ENCODE peak calls at places on chromosome 12, in six cellular contexts. One of them, this sample, is unnamed.

GRCh38 chr12:49662998-49663843 is 39.9 kb downstream of the PRPF40B start:
- DNase-seq in Panc1: peak; percentile 13
- DNase-seq in activated naive CD8-positive, alpha-beta T cell treated with anti-CD3 and anti-CD28 coated beads for 36 hours: peak; percentile 72
- DNase-seq in T follicular helper cell: peak; percentile 72
- DNase-seq in NCI-H1417: peak; percentile 39
- DNase-seq in CD8-positive, alpha-beta memory T cell: peak; percentile 69
- DNase-seq in this sample: peak; percentile 35

GRCh38 chr12:124685689-124685993 is 118.2 kb upstream of the NCOR2 start:
- DNase-seq in T follicular helper cell: no peak
- DNase-seq in CD8-positive, alpha-beta memory T cell: no peak
- DNase-seq in Panc1: no peak
- DNase-seq in NCI-H1417: no peak
- DNase-seq in activated naive CD8-positive, alpha-beta T cell treated with anti-CD3 and anti-CD28 coated beads for 36 hours: no peak
- DNase-seq in this sample: no peak

GRCh38 chr12:51217133-51217967 is 512 bp downstream of the POU6F1 start:
- DNase-seq in Panc1: no peak
- DNase-seq in activated naive CD8-positive, alpha-beta T cell treated with anti-CD3 and anti-CD28 coated beads for 36 hours: peak; percentile 49
- DNase-seq in CD8-positive, alpha-beta memory T cell: peak; percentile 42
- DNase-seq in NCI-H1417: peak; percentile 81
- DNase-seq in T follicular helper cell: peak; percentile 36
- DNase-seq in this sample: no peak

GRCh38 chr12:496736-497135 is 37.0 kb downstream of the B4GALNT3 start:
- DNase-seq in activated naive CD8-positive, alpha-beta T cell treated with anti-CD3 and anti-CD28 coated beads for 36 hours: no peak
- DNase-seq in T follicular helper cell: no peak
- DNase-seq in CD8-positive, alpha-beta memory T cell: no peak
- DNase-seq in Panc1: no peak
- DNase-seq in NCI-H1417: no peak
- DNase-seq in this sample: no peak

GRCh38 chr12:12327802-12328201 is 22.2 kb downstream of the MANSC1 start:
- DNase-seq in NCI-H1417: peak; percentile 23
- DNase-seq in Panc1: no peak
- DNase-seq in activated naive CD8-positive, alpha-beta T cell treated with anti-CD3 and anti-CD28 coated beads for 36 hours: no peak
- DNase-seq in T follicular helper cell: no peak
- DNase-seq in CD8-positive, alpha-beta memory T cell: no peak
- DNase-seq in this sample: no peak

GRCh38 chr12:123354600-123354999 is 10.0 kb downstream of the SBNO1 start:
- DNase-seq in CD8-positive, alpha-beta memory T cell: no peak
- DNase-seq in Panc1: no peak
- DNase-seq in activated naive CD8-positive, alpha-beta T cell treated with anti-CD3 and anti-CD28 coated beads for 36 hours: no peak
- DNase-seq in T follicular helper cell: no peak
- DNase-seq in NCI-H1417: no peak
- DNase-seq in this sample: no peak

GRCh38 chr12:50482566-50482965 is 22.2 kb upstream of the DIP2B start:
- DNase-seq in Panc1: no peak
- DNase-seq in T follicular helper cell: no peak
- DNase-seq in activated naive CD8-positive, alpha-beta T cell treated with anti-CD3 and anti-CD28 coated beads for 36 hours: no peak
- DNase-seq in NCI-H1417: no peak
- DNase-seq in CD8-positive, alpha-beta memory T cell: no peak
- DNase-seq in this sample: no peak

GRCh38 chr12:17030338-17030737 is 424.4 kb upstream of the LMO3 start:
- DNase-seq in CD8-positive, alpha-beta memory T cell: no peak
- DNase-seq in NCI-H1417: peak; percentile 64
- DNase-seq in Panc1: no peak
- DNase-seq in T follicular helper cell: no peak
- DNase-seq in activated naive CD8-positive, alpha-beta T cell treated with anti-CD3 and anti-CD28 coated beads for 36 hours: no peak
- DNase-seq in this sample: no peak

GRCh38 chr12:92047058-92047826 is 98.4 kb downstream of the BTG1 start:
- DNase-seq in NCI-H1417: peak; percentile 30
- DNase-seq in T follicular helper cell: no peak
- DNase-seq in CD8-positive, alpha-beta memory T cell: no peak
- DNase-seq in Panc1: no peak
- DNase-seq in activated naive CD8-positive, alpha-beta T cell treated with anti-CD3 and anti-CD28 coated beads for 36 hours: no peak
- DNase-seq in this sample: no peak

GRCh38 chr12:50862316-50862715 is 19.6 kb downstream of the TMPRSS12 start:
- DNase-seq in Panc1: peak; percentile 8
- DNase-seq in activated naive CD8-positive, alpha-beta T cell treated with anti-CD3 and anti-CD28 coated beads for 36 hours: no peak
- DNase-seq in NCI-H1417: no peak
- DNase-seq in CD8-positive, alpha-beta memory T cell: no peak
- DNase-seq in T follicular helper cell: no peak
- DNase-seq in this sample: no peak

GRCh38 chr12:50708619-50709018 is 55.3 kb upstream of the ATF1 start:
- DNase-seq in T follicular helper cell: no peak
- DNase-seq in NCI-H1417: no peak
- DNase-seq in activated naive CD8-positive, alpha-beta T cell treated with anti-CD3 and anti-CD28 coated beads for 36 hours: no peak
- DNase-seq in CD8-positive, alpha-beta memory T cell: no peak
- DNase-seq in Panc1: no peak
- DNase-seq in this sample: no peak

GRCh38 chr12:56248711-56249110 is 9.5 kb downstream of the ANKRD52 start:
- DNase-seq in NCI-H1417: no peak
- DNase-seq in Panc1: no peak
- DNase-seq in CD8-positive, alpha-beta memory T cell: no peak
- DNase-seq in activated naive CD8-positive, alpha-beta T cell treated with anti-CD3 and anti-CD28 coated beads for 36 hours: no peak
- DNase-seq in T follicular helper cell: no peak
- DNase-seq in this sample: no peak

GRCh38 chr12:26112703-26113147 is 12.1 kb downstream of the BHLHE41 start:
- DNase-seq in CD8-positive, alpha-beta memory T cell: no peak
- DNase-seq in NCI-H1417: peak; percentile 82
- DNase-seq in activated naive CD8-positive, alpha-beta T cell treated with anti-CD3 and anti-CD28 coated beads for 36 hours: no peak
- DNase-seq in T follicular helper cell: no peak
- DNase-seq in Panc1: peak; percentile 91
- DNase-seq in this sample: no peak

GRCh38 chr12:26143291-26143690 is 18.5 kb upstream of the BHLHE41 start:
- DNase-seq in NCI-H1417: no peak
- DNase-seq in T follicular helper cell: no peak
- DNase-seq in activated naive CD8-positive, alpha-beta T cell treated with anti-CD3 and anti-CD28 coated beads for 36 hours: no peak
- DNase-seq in Panc1: no peak
- DNase-seq in CD8-positive, alpha-beta memory T cell: no peak
- DNase-seq in this sample: no peak

GRCh38 chr12:92289611-92290010 is 144.0 kb upstream of the BTG1 start:
- DNase-seq in T follicular helper cell: no peak
- DNase-seq in CD8-positive, alpha-beta memory T cell: no peak
- DNase-seq in Panc1: no peak
- DNase-seq in NCI-H1417: no peak
- DNase-seq in activated naive CD8-positive, alpha-beta T cell treated with anti-CD3 and anti-CD28 coated beads for 36 hours: no peak
- DNase-seq in this sample: no peak

GRCh38 chr12:63930971-63931370 is 86.5 kb downstream of the SRGAP1 start:
- DNase-seq in activated naive CD8-positive, alpha-beta T cell treated with anti-CD3 and anti-CD28 coated beads for 36 hours: no peak
- DNase-seq in NCI-H1417: no peak
- DNase-seq in T follicular helper cell: no peak
- DNase-seq in CD8-positive, alpha-beta memory T cell: no peak
- DNase-seq in Panc1: no peak
- DNase-seq in this sample: no peak

GRCh38 chr12:121214855-121215745 is 5.2 kb downstream of the P2RX4 start:
- DNase-seq in activated naive CD8-positive, alpha-beta T cell treated with anti-CD3 and anti-CD28 coated beads for 36 hours: no peak
- DNase-seq in Panc1: peak; percentile 64
- DNase-seq in T follicular helper cell: no peak
- DNase-seq in CD8-positive, alpha-beta memory T cell: no peak
- DNase-seq in NCI-H1417: no peak
- DNase-seq in this sample: no peak

GRCh38 chr12:17793854-17794253 is 296.1 kb downstream of the RERGL start:
- DNase-seq in T follicular helper cell: no peak
- DNase-seq in CD8-positive, alpha-beta memory T cell: no peak
- DNase-seq in activated naive CD8-positive, alpha-beta T cell treated with anti-CD3 and anti-CD28 coated beads for 36 hours: no peak
- DNase-seq in Panc1: peak; percentile 33
- DNase-seq in NCI-H1417: no peak
- DNase-seq in this sample: no peak

GRCh38 chr12:92080390-92081285 is 65.0 kb downstream of the BTG1 start:
- DNase-seq in Panc1: peak; percentile 73
- DNase-seq in T follicular helper cell: no peak
- DNase-seq in activated naive CD8-positive, alpha-beta T cell treated with anti-CD3 and anti-CD28 coated beads for 36 hours: no peak
- DNase-seq in CD8-positive, alpha-beta memory T cell: no peak
- DNase-seq in NCI-H1417: no peak
- DNase-seq in this sample: no peak

GRCh38 chr12:11706509-11707331 is 57.2 kb downstream of the ETV6 start:
- DNase-seq in Panc1: no peak
- DNase-seq in NCI-H1417: no peak
- DNase-seq in activated naive CD8-positive, alpha-beta T cell treated with anti-CD3 and anti-CD28 coated beads for 36 hours: no peak
- DNase-seq in T follicular helper cell: no peak
- DNase-seq in CD8-positive, alpha-beta memory T cell: no peak
- DNase-seq in this sample: no peak

GRCh38 chr12:4201333-4202105 is 72.0 kb upstream of the CCND2 start:
- DNase-seq in Panc1: no peak
- DNase-seq in activated naive CD8-positive, alpha-beta T cell treated with anti-CD3 and anti-CD28 coated beads for 36 hours: no peak
- DNase-seq in NCI-H1417: no peak
- DNase-seq in CD8-positive, alpha-beta memory T cell: no peak
- DNase-seq in T follicular helper cell: no peak
- DNase-seq in this sample: no peak

GRCh38 chr12:30420561-30420960 is 275.1 kb downstream of the IPO8 start:
- DNase-seq in activated naive CD8-positive, alpha-beta T cell treated with anti-CD3 and anti-CD28 coated beads for 36 hours: no peak
- DNase-seq in CD8-positive, alpha-beta memory T cell: no peak
- DNase-seq in Panc1: no peak
- DNase-seq in NCI-H1417: no peak
- DNase-seq in T follicular helper cell: no peak
- DNase-seq in this sample: no peak

GRCh38 chr12:112319395-112319794 is 62.8 kb downstream of the HECTD4 start:
- DNase-seq in Panc1: no peak
- DNase-seq in T follicular helper cell: no peak
- DNase-seq in CD8-positive, alpha-beta memory T cell: no peak
- DNase-seq in activated naive CD8-positive, alpha-beta T cell treated with anti-CD3 and anti-CD28 coated beads for 36 hours: no peak
- DNase-seq in NCI-H1417: no peak
- DNase-seq in this sample: no peak

GRCh38 chr12:112728909-112729308 is 62.6 kb upstream of the RPH3A start:
- DNase-seq in T follicular helper cell: no peak
- DNase-seq in CD8-positive, alpha-beta memory T cell: no peak
- DNase-seq in Panc1: no peak
- DNase-seq in activated naive CD8-positive, alpha-beta T cell treated with anti-CD3 and anti-CD28 coated beads for 36 hours: no peak
- DNase-seq in NCI-H1417: no peak
- DNase-seq in this sample: no peak

This sample was measured in iPS DF 6.9.